ENCODE peak calls at places on chromosomes 4 and X, in six cellular contexts. One of them, this sample, is unnamed.

GRCh38 chr4:175252642-175253041 is 334.5 kb downstream of the ADAM29 start:
- DNase-seq in activated CD4-positive, alpha-beta T cell treated with anti-CD3 and anti-CD28 coated beads, Interleukin-2, amount 50 U/mL, for 1 hour: no peak
- DNase-seq in CD8-positive, alpha-beta memory T cell: no peak
- DNase-seq in left ventricle myocardium superior: no peak
- DNase-seq in stimulated activated CD4-positive, alpha-beta T cell treated with anti-CD3 and anti-CD28 coated beads, TNF-alpha, amount 100 ng/mL, for 1 hour: no peak
- DNase-seq in NCI-H2029 treated with DMSO at 0.1 percent for 48 hours: no peak
- DNase-seq in this sample: no peak

GRCh38 chr4:61380865-61381264 is 180.7 kb downstream of the ADGRL3 start:
- DNase-seq in activated CD4-positive, alpha-beta T cell treated with anti-CD3 and anti-CD28 coated beads, Interleukin-2, amount 50 U/mL, for 1 hour: no peak
- DNase-seq in CD8-positive, alpha-beta memory T cell: no peak
- DNase-seq in left ventricle myocardium superior: no peak
- DNase-seq in stimulated activated CD4-positive, alpha-beta T cell treated with anti-CD3 and anti-CD28 coated beads, TNF-alpha, amount 100 ng/mL, for 1 hour: no peak
- DNase-seq in NCI-H2029 treated with DMSO at 0.1 percent for 48 hours: peak
- DNase-seq in this sample: no peak

GRCh38 chr4:94014484-94015136 is 186.1 kb downstream of the ATOH1 start:
- DNase-seq in activated CD4-positive, alpha-beta T cell treated with anti-CD3 and anti-CD28 coated beads, Interleukin-2, amount 50 U/mL, for 1 hour: no peak
- DNase-seq in CD8-positive, alpha-beta memory T cell: no peak
- DNase-seq in left ventricle myocardium superior: no peak
- DNase-seq in stimulated activated CD4-positive, alpha-beta T cell treated with anti-CD3 and anti-CD28 coated beads, TNF-alpha, amount 100 ng/mL, for 1 hour: no peak
- DNase-seq in NCI-H2029 treated with DMSO at 0.1 percent for 48 hours: no peak
- DNase-seq in this sample: no peak

GRCh38 chr4:140423106-140423505 is 4.3 kb downstream of the CLGN start:
- DNase-seq in activated CD4-positive, alpha-beta T cell treated with anti-CD3 and anti-CD28 coated beads, Interleukin-2, amount 50 U/mL, for 1 hour: no peak
- DNase-seq in CD8-positive, alpha-beta memory T cell: no peak
- DNase-seq in left ventricle myocardium superior: no peak
- DNase-seq in stimulated activated CD4-positive, alpha-beta T cell treated with anti-CD3 and anti-CD28 coated beads, TNF-alpha, amount 100 ng/mL, for 1 hour: no peak
- DNase-seq in NCI-H2029 treated with DMSO at 0.1 percent for 48 hours: no peak
- DNase-seq in this sample: no peak

GRCh38 chr4:680931-681645 is 6.7 kb downstream of the MYL5 start:
- DNase-seq in activated CD4-positive, alpha-beta T cell treated with anti-CD3 and anti-CD28 coated beads, Interleukin-2, amount 50 U/mL, for 1 hour: peak
- DNase-seq in CD8-positive, alpha-beta memory T cell: peak
- DNase-seq in left ventricle myocardium superior: peak
- DNase-seq in stimulated activated CD4-positive, alpha-beta T cell treated with anti-CD3 and anti-CD28 coated beads, TNF-alpha, amount 100 ng/mL, for 1 hour: peak
- DNase-seq in NCI-H2029 treated with DMSO at 0.1 percent for 48 hours: no peak
- DNase-seq in this sample: peak

GRCh38 chr4:17324431-17324830 is 187.5 kb downstream of the QDPR start:
- DNase-seq in activated CD4-positive, alpha-beta T cell treated with anti-CD3 and anti-CD28 coated beads, Interleukin-2, amount 50 U/mL, for 1 hour: peak
- DNase-seq in CD8-positive, alpha-beta memory T cell: peak
- DNase-seq in left ventricle myocardium superior: peak
- DNase-seq in stimulated activated CD4-positive, alpha-beta T cell treated with anti-CD3 and anti-CD28 coated beads, TNF-alpha, amount 100 ng/mL, for 1 hour: peak
- DNase-seq in NCI-H2029 treated with DMSO at 0.1 percent for 48 hours: peak
- DNase-seq in this sample: peak

GRCh38 chr4:154982187-154983047 is 201.3 kb downstream of the RBM46 start:
- DNase-seq in activated CD4-positive, alpha-beta T cell treated with anti-CD3 and anti-CD28 coated beads, Interleukin-2, amount 50 U/mL, for 1 hour: peak
- DNase-seq in CD8-positive, alpha-beta memory T cell: no peak
- DNase-seq in left ventricle myocardium superior: peak
- DNase-seq in stimulated activated CD4-positive, alpha-beta T cell treated with anti-CD3 and anti-CD28 coated beads, TNF-alpha, amount 100 ng/mL, for 1 hour: no peak
- DNase-seq in NCI-H2029 treated with DMSO at 0.1 percent for 48 hours: no peak
- DNase-seq in this sample: no peak

GRCh38 chrX:72045141-72045540 is 86.6 kb downstream of the RTL5 start:
- DNase-seq in activated CD4-positive, alpha-beta T cell treated with anti-CD3 and anti-CD28 coated beads, Interleukin-2, amount 50 U/mL, for 1 hour: no peak
- DNase-seq in CD8-positive, alpha-beta memory T cell: no peak
- DNase-seq in left ventricle myocardium superior: no peak
- DNase-seq in stimulated activated CD4-positive, alpha-beta T cell treated with anti-CD3 and anti-CD28 coated beads, TNF-alpha, amount 100 ng/mL, for 1 hour: no peak
- DNase-seq in NCI-H2029 treated with DMSO at 0.1 percent for 48 hours: no peak
- DNase-seq in this sample: no peak

GRCh38 chr4:77220841-77221613 is 64.0 kb downstream of the CCNG2 start:
- DNase-seq in activated CD4-positive, alpha-beta T cell treated with anti-CD3 and anti-CD28 coated beads, Interleukin-2, amount 50 U/mL, for 1 hour: no peak
- DNase-seq in CD8-positive, alpha-beta memory T cell: no peak
- DNase-seq in left ventricle myocardium superior: peak
- DNase-seq in stimulated activated CD4-positive, alpha-beta T cell treated with anti-CD3 and anti-CD28 coated beads, TNF-alpha, amount 100 ng/mL, for 1 hour: no peak
- DNase-seq in NCI-H2029 treated with DMSO at 0.1 percent for 48 hours: peak
- DNase-seq in this sample: no peak

GRCh38 chr4:152735302-152735917 is 44.1 kb downstream of the TIGD4 start:
- DNase-seq in activated CD4-positive, alpha-beta T cell treated with anti-CD3 and anti-CD28 coated beads, Interleukin-2, amount 50 U/mL, for 1 hour: no peak
- DNase-seq in CD8-positive, alpha-beta memory T cell: peak
- DNase-seq in left ventricle myocardium superior: no peak
- DNase-seq in stimulated activated CD4-positive, alpha-beta T cell treated with anti-CD3 and anti-CD28 coated beads, TNF-alpha, amount 100 ng/mL, for 1 hour: no peak
- DNase-seq in NCI-H2029 treated with DMSO at 0.1 percent for 48 hours: peak
- DNase-seq in this sample: no peak

GRCh38 chr4:141132689-141133145 is 552 bp downstream of the RNF150 start:
- DNase-seq in activated CD4-positive, alpha-beta T cell treated with anti-CD3 and anti-CD28 coated beads, Interleukin-2, amount 50 U/mL, for 1 hour: no peak
- DNase-seq in CD8-positive, alpha-beta memory T cell: no peak
- DNase-seq in left ventricle myocardium superior: peak
- DNase-seq in stimulated activated CD4-positive, alpha-beta T cell treated with anti-CD3 and anti-CD28 coated beads, TNF-alpha, amount 100 ng/mL, for 1 hour: no peak
- DNase-seq in NCI-H2029 treated with DMSO at 0.1 percent for 48 hours: no peak
- DNase-seq in this sample: no peak

GRCh38 chrX:67351411-67351810 is 192.4 kb upstream of the AR start:
- DNase-seq in activated CD4-positive, alpha-beta T cell treated with anti-CD3 and anti-CD28 coated beads, Interleukin-2, amount 50 U/mL, for 1 hour: no peak
- DNase-seq in CD8-positive, alpha-beta memory T cell: no peak
- DNase-seq in left ventricle myocardium superior: no peak
- DNase-seq in stimulated activated CD4-positive, alpha-beta T cell treated with anti-CD3 and anti-CD28 coated beads, TNF-alpha, amount 100 ng/mL, for 1 hour: no peak
- DNase-seq in NCI-H2029 treated with DMSO at 0.1 percent for 48 hours: no peak
- DNase-seq in this sample: no peak

GRCh38 chr4:47471591-47471990 is 8.1 kb upstream of the COMMD8 start:
- DNase-seq in activated CD4-positive, alpha-beta T cell treated with anti-CD3 and anti-CD28 coated beads, Interleukin-2, amount 50 U/mL, for 1 hour: no peak
- DNase-seq in CD8-positive, alpha-beta memory T cell: no peak
- DNase-seq in left ventricle myocardium superior: no peak
- DNase-seq in stimulated activated CD4-positive, alpha-beta T cell treated with anti-CD3 and anti-CD28 coated beads, TNF-alpha, amount 100 ng/mL, for 1 hour: no peak
- DNase-seq in NCI-H2029 treated with DMSO at 0.1 percent for 48 hours: no peak
- DNase-seq in this sample: no peak

GRCh38 chr4:6200011-6200921 is at the start of gene JAKMIP1:
- DNase-seq in activated CD4-positive, alpha-beta T cell treated with anti-CD3 and anti-CD28 coated beads, Interleukin-2, amount 50 U/mL, for 1 hour: peak
- DNase-seq in CD8-positive, alpha-beta memory T cell: peak
- DNase-seq in left ventricle myocardium superior: peak
- DNase-seq in stimulated activated CD4-positive, alpha-beta T cell treated with anti-CD3 and anti-CD28 coated beads, TNF-alpha, amount 100 ng/mL, for 1 hour: peak
- DNase-seq in NCI-H2029 treated with DMSO at 0.1 percent for 48 hours: no peak
- DNase-seq in this sample: peak

GRCh38 chrX:45768666-45769065 is 568.0 kb upstream of the DIPK2B start:
- DNase-seq in activated CD4-positive, alpha-beta T cell treated with anti-CD3 and anti-CD28 coated beads, Interleukin-2, amount 50 U/mL, for 1 hour: no peak
- DNase-seq in CD8-positive, alpha-beta memory T cell: no peak
- DNase-seq in left ventricle myocardium superior: no peak
- DNase-seq in stimulated activated CD4-positive, alpha-beta T cell treated with anti-CD3 and anti-CD28 coated beads, TNF-alpha, amount 100 ng/mL, for 1 hour: no peak
- DNase-seq in NCI-H2029 treated with DMSO at 0.1 percent for 48 hours: no peak
- DNase-seq in this sample: no peak